ENCODE peak calls at places on chromosomes 5 and 9, in ten cellular contexts. J is PC-9; X is ovary; W is CD8-positive, alpha-beta memory T cell; V is uterus; Q is AG04450; Y is HCT116; N is gastrocnemius medialis; B is tibial nerve; M is suprapubic skin. F is an unnamed sample.

GRCh38 chr9:34744295-34745221 is 34.6 kb upstream of the CCL21 start:
- DNase-seq in V (no peak), Y (peak; percentile 35), X (peak; percentile 40), W (no peak), N (peak; percentile 24), J (peak; percentile 81), M (no peak), Q (peak; percentile 11), B (no peak), F (peak; percentile 89)

GRCh38 chr9:98326402-98327248 is 71.2 kb upstream of the TBC1D2 start:
- DNase-seq in V (no peak), N (no peak), J (no peak), Q (peak; percentile 48), M (no peak), Y (no peak), X (no peak), B (no peak), W (no peak), F (peak; percentile 70)

GRCh38 chr5:175617447-175617846 is 40.4 kb upstream of the HRH2 start:
- DNase-seq in X (no peak), Q (no peak), N (no peak), B (no peak), Y (no peak), M (no peak), W (no peak), V (no peak), J (no peak), F (peak; percentile 24)

GRCh38 chr9:98792096-98792490 is 4.3 kb downstream of the ANKS6 start:
- DNase-seq in N (no peak), B (no peak), W (no peak), M (no peak), V (no peak), J (no peak), X (no peak), Q (no peak), Y (no peak), F (no peak)

GRCh38 chr9:26112724-26113123 is 434.5 kb upstream of the TUSC1 start:
- DNase-seq in W (no peak), B (no peak), V (no peak), Q (no peak), N (no peak), Y (no peak), M (no peak), X (no peak), J (no peak), F (no peak)

GRCh38 chr9:125620216-125620615 is 86.8 kb downstream of the MAPKAP1 start:
- DNase-seq in V (no peak), Y (no peak), X (no peak), W (no peak), M (no peak), J (no peak), Q (no peak), N (no peak), B (no peak), F (no peak)

GRCh38 chr9:112341741-112342140 is 8.3 kb upstream of the PTBP3 start:
- DNase-seq in J (peak; percentile 93), V (no peak), Q (no peak), Y (no peak), W (no peak), B (no peak), X (no peak), N (no peak), M (no peak), F (no peak)

GRCh38 chr5:158639876-158640570 is 459.7 kb downstream of the EBF1 start:
- DNase-seq in X (no peak), Y (no peak), J (no peak), W (no peak), M (no peak), Q (no peak), V (no peak), N (no peak), B (no peak), F (no peak)

DNA sequence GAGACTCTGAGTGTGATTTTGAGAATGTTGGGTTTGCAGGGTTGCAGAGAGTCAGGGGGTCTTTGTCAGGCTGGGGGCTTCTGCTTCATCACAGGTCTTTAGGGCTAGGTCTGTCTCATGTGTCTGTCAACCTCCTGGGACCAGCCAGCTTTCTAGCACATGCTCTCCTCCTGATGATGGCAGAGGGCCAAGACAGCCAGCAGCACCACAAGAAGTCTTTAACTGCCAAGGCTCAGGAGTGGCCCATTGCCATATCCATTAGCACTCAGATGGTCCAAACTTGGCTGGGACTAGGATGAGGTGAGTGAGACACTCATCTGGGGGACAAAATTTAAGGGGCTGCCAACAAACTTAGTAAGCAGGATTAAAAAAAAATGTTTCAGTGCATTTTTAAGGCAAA is 384.2 kb upstream of the CDH10 start:
- DNase-seq in X (no peak), J (no peak), N (no peak), B (no peak), M (no peak), V (no peak), W (no peak), Q (no peak), Y (no peak), F (no peak)
- H3K4me3 ChIP-seq in X (no peak overlapping the region), J (no peak overlapping the region), N (no peak overlapping the region), B (no peak overlapping the region), M (no peak overlapping the region), V (no peak overlapping the region), W (no peak overlapping the region), Q (no peak overlapping the region), Y (no peak overlapping the region), F (no peak overlapping the region)

GRCh38 chr5:88661870-88662207 is 221.1 kb downstream of the MEF2C start:
- DNase-seq in J (no peak), B (no peak), Q (no peak), Y (no peak), V (no peak), N (no peak), M (no peak), X (no peak), W (no peak), F (no peak)

GRCh38 chr5:88658005-88658404 is 225.0 kb downstream of the MEF2C start:
- DNase-seq in V (no peak), M (no peak), Y (no peak), X (no peak), Q (no peak), W (no peak), N (no peak), J (no peak), B (no peak), F (no peak)

GRCh38 chr5:88660326-88660946 is 222.5 kb downstream of the MEF2C start:
- DNase-seq in J (peak; percentile 74), N (no peak), B (no peak), Y (peak; percentile 8), Q (no peak), V (no peak), M (no peak), W (no peak), X (no peak), F (peak; percentile 67)

GRCh38 chr5:88660947-88661869 is 221.8 kb downstream of the MEF2C start:
- DNase-seq in X (peak; percentile 78), V (peak; percentile 39), J (peak; percentile 84), Q (no peak), Y (peak; percentile 68), N (peak; percentile 23), B (no peak), M (no peak), W (no peak), F (peak; percentile 98)

DNA sequence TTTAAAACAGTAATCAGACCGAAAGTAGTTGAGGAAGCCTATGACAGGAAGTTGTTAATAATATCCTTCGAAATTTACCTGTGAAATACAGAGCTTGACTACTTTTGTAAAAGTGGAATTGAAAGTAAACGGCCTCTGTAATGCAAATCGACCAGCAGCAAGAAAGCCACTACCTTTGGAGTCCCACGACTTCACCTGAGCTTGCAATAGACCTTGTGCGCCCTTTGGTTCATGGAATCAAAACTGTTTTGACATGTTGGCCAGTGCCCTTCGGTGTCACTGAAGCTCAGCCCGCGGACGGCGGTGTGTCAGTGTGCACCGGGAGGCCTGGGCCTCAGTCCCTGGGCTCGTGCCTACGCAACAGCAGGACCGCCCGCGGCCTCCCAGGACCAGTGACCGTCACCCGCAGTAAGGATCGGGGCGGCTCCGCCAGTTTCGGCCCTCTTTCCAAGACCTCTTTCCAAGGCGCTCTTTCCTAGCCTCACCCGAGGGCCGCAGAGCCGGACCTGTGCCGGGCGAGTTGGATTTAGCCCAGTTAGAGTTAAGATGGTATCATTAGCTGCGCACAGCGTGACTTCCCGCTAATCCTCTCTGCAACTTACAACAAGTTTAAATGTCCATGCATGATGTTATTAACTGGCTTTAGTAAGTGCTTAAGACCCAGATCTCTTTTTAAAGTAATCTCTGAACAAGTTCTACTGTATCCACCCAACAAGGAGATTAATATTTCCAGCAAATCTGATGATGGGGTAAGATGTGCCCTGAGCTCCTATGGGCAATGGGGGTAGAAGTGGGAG is 223.3 kb downstream of the MEF2C start:
- DNase-seq in X (no peak), N (no peak), J (no peak), W (no peak), Y (no peak), B (no peak), Q (no peak), V (no peak), M (no peak), F (peak; percentile 78)
- H3K4me3 ChIP-seq in X (no peak overlapping the region), N (no peak overlapping the region), J (no peak overlapping the region), W (no peak overlapping the region), Y (no peak overlapping the region), B (no peak overlapping the region), Q (no peak overlapping the region), V (no peak overlapping the region), M (no peak overlapping the region), F (peak overlapping the region; percentile 52)

GRCh38 chr5:73438897-73439470 is 9.6 kb downstream of the FOXD1 start:
- DNase-seq in W (no peak), M (no peak), Y (no peak), X (no peak), Q (no peak), B (no peak), V (no peak), J (no peak), N (no peak), F (no peak)

GRCh38 chr5:73440262-73440661 is 8.3 kb downstream of the FOXD1 start:
- DNase-seq in Y (no peak), M (no peak), V (no peak), N (no peak), W (no peak), J (no peak), Q (no peak), B (no peak), X (no peak), F (no peak)

GRCh38 chr5:73437126-73438047 is 11.2 kb downstream of the FOXD1 start:
- DNase-seq in Q (no peak), N (no peak), X (no peak), V (no peak), W (no peak), M (no peak), Y (peak; percentile 48), J (no peak), B (no peak), F (no peak)

GRCh38 chr5:73436535-73437125 is 11.9 kb downstream of the FOXD1 start:
- DNase-seq in Q (no peak), V (no peak), J (no peak), Y (no peak), X (no peak), N (no peak), M (no peak), W (no peak), B (no peak), F (no peak)

DNA sequence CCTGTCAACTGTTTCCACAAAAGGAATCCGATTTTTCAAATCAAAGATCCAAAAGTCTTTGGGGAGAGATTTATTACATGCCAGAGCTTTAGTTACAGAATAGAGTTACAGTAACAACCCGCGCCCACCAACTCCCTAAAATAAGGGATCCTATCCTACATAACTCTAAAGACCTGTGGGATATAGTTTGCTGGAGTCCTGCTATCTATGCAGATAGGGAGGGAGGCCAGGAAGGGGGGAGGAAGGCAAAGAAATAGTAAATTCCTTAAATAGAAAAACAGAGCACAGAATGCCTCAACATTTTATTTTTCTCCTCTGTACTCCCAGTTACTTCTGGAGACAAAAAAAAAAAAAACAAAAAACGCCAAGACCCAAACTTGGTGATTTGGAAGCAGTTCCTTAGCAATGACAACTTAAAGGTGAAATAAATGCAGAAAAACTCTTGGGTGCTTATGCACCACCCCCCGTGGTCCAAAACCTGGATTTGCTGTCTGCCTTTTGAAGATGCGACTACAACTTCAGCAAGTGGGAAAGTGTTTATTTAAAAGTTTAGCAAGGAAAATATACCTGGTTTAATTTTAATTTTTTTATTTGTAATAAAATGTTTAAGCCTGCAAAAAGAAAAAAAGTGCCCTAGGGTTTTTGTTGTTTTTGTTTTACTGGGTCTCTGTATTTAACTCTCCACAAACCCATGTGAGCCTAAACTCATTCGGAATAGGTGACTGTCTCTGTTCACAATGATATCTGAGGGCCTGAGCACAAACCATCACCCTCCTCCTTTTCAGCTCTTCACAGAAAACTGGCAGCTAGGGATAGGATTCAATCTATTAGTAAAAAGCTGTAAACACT is 10.3 kb downstream of the FOXD1 start:
- DNase-seq in B (no peak), J (no peak), X (no peak), Y (no peak), V (no peak), M (no peak), W (no peak), N (no peak), Q (no peak), F (no peak)
- H3K4me3 ChIP-seq in B (no peak overlapping the region), J (no peak overlapping the region), X (no peak overlapping the region), Y (peak overlapping the region; percentile 55), V (no peak overlapping the region), M (no peak overlapping the region), W (no peak overlapping the region), N (no peak overlapping the region), Q (no peak overlapping the region), F (no peak overlapping the region)

DNA sequence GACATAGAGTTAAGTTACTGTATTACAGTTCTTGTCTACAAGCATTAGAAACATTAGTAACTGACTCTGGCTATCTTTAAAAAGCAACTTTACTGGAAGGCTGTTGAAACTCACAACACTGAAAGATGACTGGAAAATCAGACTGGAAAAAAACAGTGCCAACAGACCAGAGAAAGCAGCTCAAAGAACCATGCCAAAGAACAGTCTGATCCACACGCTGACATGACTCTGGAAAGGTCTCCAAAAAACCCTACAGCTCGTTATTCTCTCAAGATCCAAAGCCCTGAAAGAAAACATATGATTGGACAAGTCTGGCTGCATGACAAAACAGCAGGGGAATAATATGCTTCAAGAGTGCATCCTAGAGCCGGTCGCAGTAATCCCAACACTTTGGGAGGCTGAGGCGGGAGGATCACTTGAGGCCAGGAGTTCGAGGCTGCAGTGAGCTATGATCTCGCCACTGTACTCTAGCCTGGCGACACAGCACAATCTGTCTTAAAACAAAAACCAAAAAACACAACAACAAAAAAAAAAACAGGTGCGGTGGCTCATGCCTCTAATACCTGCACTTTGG is 5.6 kb downstream of the GOLPH3 start:
- DNase-seq in Y (no peak), J (no peak), M (no peak), W (no peak), N (no peak), B (no peak), V (no peak), Q (no peak), X (no peak), F (peak; percentile 4)
- H3K4me3 ChIP-seq in Y (no peak overlapping the region), J (no peak overlapping the region), M (no peak overlapping the region), W (no peak overlapping the region), N (no peak overlapping the region), B (no peak overlapping the region), V (no peak overlapping the region), Q (no peak overlapping the region), X (no peak overlapping the region), F (no peak overlapping the region)

F was measured in WERI-Rb-1.